ENCODE peak calls at places on chromosomes 12 and 14, in six cellular contexts. T, V, S, P, X and B are unnamed samples.

GRCh38 chr12:81896771-81897170 is 137.6 kb upstream of the PPFIA2 start:
- DNase-seq in T (no peak), V (no peak), S (no peak), P (no peak), X (peak), B (no peak)

GRCh38 chr14:99481745-99482099 is 513 bp downstream of the CCNK start:
- DNase-seq in T (no peak), V (no peak), S (no peak), P (no peak), X (no peak), B (no peak)

GRCh38 chr14:52918486-52918885 is 32.4 kb downstream of the FERMT2 start:
- DNase-seq in T (no peak), V (no peak), S (no peak), P (no peak), X (no peak), B (no peak)

GRCh38 chr12:76908303-76909017 is 29.6 kb upstream of the CSRP2 start:
- DNase-seq in T (no peak), V (no peak), S (no peak), P (no peak), X (no peak), B (no peak)

GRCh38 chr14:102066041-102066451 is 20.8 kb downstream of the HSP90AA1 start:
- DNase-seq in T (no peak), V (no peak), S (no peak), P (no peak), X (no peak), B (no peak)

GRCh38 chr14:55028066-55028465 is 1.0 kb downstream of the SOCS4 start:
- DNase-seq in T (no peak), V (no peak), S (no peak), P (no peak), X (no peak), B (no peak)

GRCh38 chr14:82398313-82398712 is 864.7 kb upstream of the SEL1L start:
- DNase-seq in T (no peak), V (no peak), S (no peak), P (no peak), X (no peak), B (no peak)

GRCh38 chr14:41718477-41719166 is 111.9 kb downstream of the LRFN5 start:
- DNase-seq in T (no peak), V (no peak), S (no peak), P (no peak), X (no peak), B (no peak)

GRCh38 chr12:60012659-60013058 is 416.8 kb downstream of the SLC16A7 start:
- DNase-seq in T (no peak), V (no peak), S (no peak), P (no peak), X (no peak), B (no peak)

GRCh38 chr14:100899841-100900771 is 3.4 kb downstream of the RTL1 start:
- DNase-seq in T (no peak), V (peak), S (no peak), P (no peak), X (peak), B (no peak)

GRCh38 chr14:77003960-77004710 is 24.4 kb downstream of the IRF2BPL start:
- DNase-seq in T (no peak), V (no peak), S (no peak), P (no peak), X (no peak), B (no peak)

GRCh38 chr12:117363263-117363662 is 1.8 kb upstream of the NOS1 start:
- DNase-seq in T (no peak), V (no peak), S (no peak), P (no peak), X (no peak), B (no peak)

GRCh38 chr12:109653896-109654295 is 59.7 kb upstream of the FAM222A start:
- DNase-seq in T (no peak), V (no peak), S (no peak), P (no peak), X (no peak), B (no peak)

GRCh38 chr12:75137896-75138295 is 71.7 kb downstream of the KCNC2 start:
- DNase-seq in T (no peak), V (no peak), S (no peak), P (no peak), X (no peak), B (no peak)

GRCh38 chr12:112005419-112006395 is 7.3 kb downstream of the TMEM116 start:
- DNase-seq in T (no peak), V (peak), S (no peak), P (no peak), X (peak), B (no peak)

GRCh38 chr12:64824500-64825142 is at the start of gene TBC1D30:
- DNase-seq in T (no peak), V (no peak), S (no peak), P (no peak), X (peak), B (peak)

GRCh38 chr12:85358715-85359114 is 78.7 kb downstream of the ALX1 start:
- DNase-seq in T (no peak), V (no peak), S (no peak), P (no peak), X (no peak), B (no peak)

GRCh38 chr12:56927281-56927680 is 6.9 kb downstream of the SDR9C7 start:
- DNase-seq in T (no peak), V (no peak), S (no peak), P (no peak), X (no peak), B (no peak)

DNA sequence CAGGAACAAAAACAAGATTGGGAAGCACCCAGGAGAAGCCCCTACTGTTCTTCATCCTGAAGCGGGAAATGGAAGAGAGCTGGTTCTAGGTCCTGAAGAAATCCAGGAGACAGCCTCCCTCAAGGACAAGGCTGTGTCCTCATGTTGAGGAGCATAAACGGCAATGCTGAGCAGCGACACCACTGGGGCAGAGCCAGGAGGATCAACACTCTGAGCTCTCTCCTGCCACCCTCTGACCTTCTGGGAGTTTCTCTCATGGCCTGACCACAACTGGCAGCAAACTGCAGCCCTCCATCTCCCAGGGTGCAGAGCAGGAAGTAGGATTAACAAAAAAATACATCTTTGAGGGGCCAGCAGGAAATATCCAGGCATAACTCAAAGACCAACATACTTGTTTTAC is 1292.2 kb upstream of the TMEM132C start:
- DNase-seq in T (no peak), V (no peak), S (no peak), P (no peak), X (peak), B (no peak)
- TF ChIP-seq CTCF in T (no peak), V (no peak), S (no peak), P (no peak), X (peak), B (no peak)

GRCh38 chr14:35213143-35213788 is 78.9 kb upstream of the PSMA6 start:
- DNase-seq in T (no peak), V (no peak), S (no peak), P (no peak), X (no peak), B (no peak)

GRCh38 chr14:35212471-35213142 is 79.6 kb upstream of the PSMA6 start:
- DNase-seq in T (no peak), V (no peak), S (no peak), P (no peak), X (no peak), B (no peak)

GRCh38 chr14:35218963-35219362 is 73.2 kb upstream of the PSMA6 start:
- DNase-seq in T (no peak), V (no peak), S (no peak), P (no peak), X (no peak), B (no peak)

GRCh38 chr14:35213869-35214387 is 78.3 kb upstream of the PSMA6 start:
- DNase-seq in T (peak), V (no peak), S (no peak), P (no peak), X (no peak), B (no peak)

DNA sequence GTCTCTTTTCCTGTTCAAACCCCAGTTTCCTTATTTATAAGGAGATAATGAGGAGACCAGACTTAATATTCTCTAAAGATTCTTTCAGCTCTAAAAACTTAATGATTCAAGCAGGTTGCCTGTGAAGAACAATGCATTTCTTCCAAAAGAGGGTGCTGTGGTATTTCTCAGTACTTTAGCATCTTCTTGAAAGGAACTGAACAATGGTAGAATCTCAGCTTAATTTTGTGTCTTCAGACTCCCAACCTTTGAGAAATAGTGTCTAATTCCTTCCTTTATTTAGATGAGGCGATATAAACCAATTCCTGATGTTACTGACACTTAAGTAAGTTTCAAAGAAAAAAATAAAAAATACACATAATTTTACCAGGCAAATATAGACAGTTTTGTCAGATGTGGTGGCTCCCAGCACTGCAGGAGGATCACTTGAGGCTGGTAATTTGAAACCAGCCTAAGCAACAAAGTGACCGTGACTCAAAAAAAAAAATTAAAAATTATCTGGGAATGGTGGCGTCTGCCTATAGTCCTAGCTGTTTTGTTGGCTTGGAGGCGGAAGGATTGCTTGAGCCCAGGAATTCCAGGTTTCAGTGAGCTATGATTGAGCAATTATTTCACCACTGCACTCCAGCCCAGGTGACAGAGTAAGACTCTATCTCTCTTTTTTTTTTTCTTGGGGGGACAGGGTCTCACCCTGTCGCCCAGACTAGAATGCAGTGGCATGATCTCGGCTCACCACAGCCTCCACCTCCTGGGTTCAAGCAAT is 76.9 kb upstream of the PSMA6 start:
- DNase-seq in T (no peak), V (no peak), S (no peak), P (no peak), X (peak), B (no peak)
- TF ChIP-seq CTCF in T (no peak), V (peak), S (no peak), P (no peak), X (peak), B (no peak)

DNA sequence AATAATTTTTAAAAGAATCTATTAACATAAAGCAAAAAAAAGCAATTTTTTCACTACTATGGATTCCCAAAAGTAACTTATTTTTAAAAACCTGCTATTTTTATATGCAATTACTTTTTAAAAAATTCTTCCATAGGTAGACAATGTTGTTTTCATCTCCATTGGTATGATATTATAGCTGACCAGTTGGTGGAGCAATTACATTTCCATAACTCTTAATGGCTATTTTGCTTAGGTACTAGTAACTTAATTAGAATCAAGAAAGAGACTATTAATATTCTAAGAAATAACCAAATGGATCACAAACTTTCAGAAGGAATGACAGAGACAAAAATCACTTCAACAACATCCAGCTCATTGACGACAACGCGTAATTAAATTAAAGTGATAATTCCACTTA is 64.7 kb upstream of the PTCSC3 start:
- DNase-seq in T (no peak), V (no peak), S (no peak), P (no peak), X (no peak), B (no peak)
- TF ChIP-seq CTCF in T (no peak), V (no peak), S (no peak), P (no peak), X (no peak), B (no peak)

GRCh38 chr12:120155072-120155471 is 38.5 kb upstream of the RAB35 start:
- DNase-seq in T (no peak), V (no peak), S (no peak), P (no peak), X (no peak), B (no peak)
- TF ChIP-seq CTCF in T (no peak), V (no peak), S (no peak), P (no peak), X (no peak), B (no peak)

GRCh38 chr12:49565956-49566265 is 2.0 kb downstream of the MCRS1 start:
- DNase-seq in T (no peak), V (no peak), S (no peak), P (no peak), X (no peak), B (no peak)

GRCh38 chr12:49566361-49566760 is 1.6 kb downstream of the MCRS1 start:
- DNase-seq in T (no peak), V (no peak), S (no peak), P (no peak), X (no peak), B (no peak)

GRCh38 chr12:49568442-49568776 is 467 bp upstream of the MCRS1 start:
- DNase-seq in T (no peak), V (no peak), S (no peak), P (no peak), X (no peak), B (no peak)

GRCh38 chr12:49567302-49567610 is 686 bp downstream of the MCRS1 start:
- DNase-seq in T (no peak), V (no peak), S (no peak), P (no peak), X (no peak), B (no peak)

DNA sequence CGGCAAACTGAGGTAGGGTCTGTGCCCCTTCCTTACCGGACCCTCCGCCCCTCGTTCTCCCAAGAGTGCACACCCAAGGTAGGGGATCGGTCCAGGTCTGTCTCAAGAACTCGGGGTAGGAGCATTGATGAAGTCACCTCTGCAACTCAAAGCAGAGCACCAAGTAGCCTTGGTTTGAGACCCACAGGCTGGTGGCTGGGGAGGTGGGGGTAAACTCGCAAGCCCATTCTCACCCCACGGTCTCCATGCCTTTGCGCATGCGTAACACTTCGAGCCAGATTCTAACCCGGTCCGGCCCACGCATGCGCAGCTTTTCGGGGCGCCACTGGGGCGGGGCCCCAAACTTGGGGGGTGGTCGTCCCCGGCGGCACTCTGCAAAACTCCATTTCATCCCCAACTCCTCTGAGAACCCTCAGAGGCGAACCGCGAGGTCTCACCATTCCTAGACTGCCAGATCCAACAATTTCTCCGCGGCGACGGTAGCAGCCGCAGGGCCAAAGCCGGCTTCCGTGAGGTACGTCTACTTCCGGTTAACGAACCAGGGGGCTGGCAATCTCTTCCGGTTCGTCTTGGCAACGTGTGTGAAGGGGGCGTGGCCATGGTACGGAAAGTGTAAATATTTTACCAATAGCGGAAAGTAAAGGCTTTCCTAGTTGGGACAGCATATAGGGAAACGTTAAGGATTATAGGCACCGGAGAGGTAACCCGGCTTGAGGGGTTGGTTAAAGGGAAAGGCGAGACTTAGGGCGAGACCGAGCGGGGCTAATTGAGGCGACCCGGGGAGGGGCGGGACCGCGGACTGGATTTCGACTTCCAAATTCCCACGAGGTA is at the start of gene MCRS1:
- DNase-seq in T (peak), V (peak), S (peak), P (peak), X (peak), B (peak)
- TF ChIP-seq CTCF in T (no peak), V (no peak), S (no peak), P (no peak), X (no peak), B (no peak)

DNA sequence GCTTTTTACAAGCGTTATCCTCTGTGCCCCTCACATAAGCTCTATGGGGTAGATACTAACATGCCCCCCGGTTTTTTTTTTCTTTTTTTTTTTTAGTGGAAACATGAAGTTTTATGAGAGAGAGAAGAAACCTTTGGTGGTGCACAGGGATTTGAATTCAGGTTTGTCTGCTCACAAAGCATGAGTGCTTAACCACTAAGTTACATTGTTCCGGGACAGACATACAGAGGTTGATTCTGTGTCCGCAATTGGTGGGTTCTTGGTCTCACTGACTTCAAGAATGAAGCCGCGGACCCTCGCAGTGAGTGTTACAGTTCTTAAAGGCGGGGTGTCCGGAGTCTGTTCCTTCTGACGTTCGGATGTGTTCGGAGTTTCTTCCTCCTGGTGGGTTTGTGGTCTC is 57.3 kb downstream of the ANO2 start:
- DNase-seq in T (no peak), V (no peak), S (no peak), P (no peak), X (no peak), B (no peak)
- TF ChIP-seq CTCF in T (no peak), V (no peak), S (no peak), P (no peak), X (no peak), B (no peak)